ENCODE peak calls at places on chromosomes 16 and 17, in eight cellular contexts. P is ovary; O is fibroblast of the aortic adventitia; A is CD8-positive, alpha-beta T cell; I is fibroblast of pulmonary artery; Z is heart left ventricle; R is A549; B is lung. D is an unnamed sample.

GRCh38 chr17:2797632-2798031 is 1.4 kb downstream of the RAP1GAP2 start:
- DNase-seq in R (no peak), B (no peak), O (no peak), I (no peak), Z (no peak), A (no peak), P (no peak), D (no peak)

GRCh38 chr17:350706-351435 is 1.7 kb downstream of the RPH3AL start:
- DNase-seq in R (peak), P (peak), B (peak), I (peak), O (peak), A (no peak), Z (peak), D (no peak)

GRCh38 chr16:6189216-6189615 is 1091.6 kb upstream of the EEF2KMT start:
- DNase-seq in R (no peak), O (no peak), I (no peak), Z (no peak), P (no peak), B (no peak), A (no peak), D (no peak)

GRCh38 chr17:81517339-81518112 is 4.9 kb upstream of the ACTG1 start:
- DNase-seq in P (no peak), R (no peak), B (no peak), O (no peak), A (no peak), Z (no peak), I (no peak), D (no peak)

GRCh38 chr17:41167561-41167960 is 460 bp downstream of the KRTAP4-3 start:
- DNase-seq in Z (no peak), R (no peak), O (no peak), B (no peak), P (no peak), A (no peak), I (no peak), D (no peak)

GRCh38 chr17:73343168-73343634 is 31.4 kb upstream of the CDC42EP4 start:
- DNase-seq in O (peak), R (no peak), I (peak), A (no peak), P (peak), Z (peak), B (no peak), D (no peak)

GRCh38 chr17:17971431-17972125 is 622 bp downstream of the TOM1L2 start:
- DNase-seq in A (peak), I (no peak), Z (peak), R (peak), P (peak), O (peak), B (peak), D (no peak)

GRCh38 chr17:7045492-7046126 is 1.7 kb upstream of the SLC16A11 start:
- DNase-seq in I (peak), Z (no peak), P (no peak), R (peak), A (no peak), B (no peak), O (peak), D (no peak)

GRCh38 chr16:66266436-66267286 is 99.8 kb upstream of the CDH5 start:
- DNase-seq in Z (peak), R (no peak), B (peak), P (peak), A (no peak), O (peak), I (peak), D (no peak)

GRCh38 chr16:48558269-48558915 is 51.6 kb downstream of the N4BP1 start:
- DNase-seq in I (peak), B (no peak), R (no peak), P (no peak), Z (no peak), A (no peak), O (peak), D (peak)

GRCh38 chr16:70738083-70738977 is 52.5 kb upstream of the MTSS2 start:
- DNase-seq in Z (peak), R (peak), A (no peak), I (peak), O (peak), B (peak), P (no peak), D (no peak)

GRCh38 chr16:4918790-4919210 is 18.1 kb downstream of the PPL start:
- DNase-seq in A (no peak), I (no peak), O (no peak), R (no peak), Z (no peak), B (peak), P (no peak), D (no peak)

GRCh38 chr17:56779898-56780777 is 53.6 kb downstream of the C17orf67 start:
- DNase-seq in B (peak), R (peak), A (peak), P (peak), O (peak), I (peak), Z (peak), D (no peak)

GRCh38 chr17:58757162-58757613 is 1.5 kb downstream of the PPM1E start:
- DNase-seq in R (no peak), I (no peak), Z (no peak), A (no peak), P (no peak), O (no peak), B (no peak), D (no peak)

GRCh38 chr16:683396-684066 is 603 bp downstream of the JMJD8 start:
- DNase-seq in O (no peak), A (no peak), R (no peak), I (no peak), P (peak), B (no peak), Z (no peak), D (no peak)

GRCh38 chr16:57289391-57290257 is 5.2 kb upstream of the PLLP start:
- DNase-seq in Z (no peak), O (no peak), I (no peak), R (no peak), A (no peak), B (no peak), P (no peak), D (no peak)

GRCh38 chr16:81143921-81144471 is 47.8 kb upstream of the GCSH start:
- DNase-seq in P (no peak), Z (no peak), R (peak), A (no peak), O (no peak), B (no peak), I (no peak), D (no peak)

GRCh38 chr16:19505600-19506303 is 16.1 kb downstream of the GDE1 start:
- DNase-seq in P (no peak), I (peak), Z (no peak), O (peak), A (no peak), R (no peak), B (no peak), D (no peak)

GRCh38 chr17:77444653-77445029 is 303.9 kb downstream of the SEC14L1 start:
- DNase-seq in Z (peak), P (peak), I (peak), A (no peak), B (no peak), O (peak), R (no peak), D (no peak)

GRCh38 chr17:45160505-45161287 is 979 bp upstream of the HEXIM2 start:
- DNase-seq in R (peak), I (peak), Z (peak), A (peak), O (peak), P (peak), B (peak), D (no peak)
- TF ChIP-seq CTCF in R (peak), I (no peak), Z (no peak), A (peak), O (peak), P (no peak), B (no peak), D (peak)

DNA sequence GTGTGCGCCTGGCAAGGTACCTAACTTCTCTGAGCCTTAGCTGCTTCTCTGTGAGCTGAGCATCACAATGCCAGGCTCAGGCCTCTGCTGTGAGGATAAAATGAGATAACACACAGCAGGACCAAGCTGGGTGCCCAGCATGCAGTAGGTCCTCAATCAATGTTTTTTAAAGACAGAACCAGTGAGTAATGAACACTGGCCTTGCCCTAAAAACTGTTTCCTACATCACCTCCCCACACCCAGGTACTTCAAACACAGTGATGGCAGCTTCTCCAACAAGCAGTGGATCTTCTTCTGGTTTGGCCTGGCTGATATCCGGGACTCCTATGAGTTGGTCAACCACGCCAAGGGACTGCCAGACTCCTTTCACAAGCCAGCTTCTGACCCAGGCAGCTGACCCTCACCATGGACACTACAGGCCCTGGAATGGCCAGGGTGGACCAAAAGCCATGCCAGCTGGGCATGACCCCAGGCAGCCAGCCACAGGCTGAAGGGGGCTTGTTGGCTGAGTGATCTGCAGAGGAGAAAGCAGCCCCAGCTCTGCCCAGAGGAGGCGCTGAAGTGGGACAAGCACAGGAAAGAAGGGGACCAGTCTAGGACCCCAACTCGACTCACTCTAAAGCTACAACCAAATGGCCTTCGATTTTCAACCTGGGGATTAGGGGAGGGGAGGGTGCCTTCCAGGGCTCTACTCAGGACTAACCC is 3.9 kb downstream of the NAGS start:
- DNase-seq in A (no peak), P (no peak), R (no peak), Z (no peak), B (no peak), I (no peak), O (no peak), D (no peak)
- H3K4me3 ChIP-seq in A (peak), P (no peak), R (no peak), Z (no peak), B (no peak), I (peak), O (no peak), D (peak)

GRCh38 chr17:22217135-22217534 is 524.8 kb downstream of the KCNJ18 start:
- DNase-seq in O (no peak), B (no peak), R (no peak), A (no peak), P (no peak), Z (no peak), I (no peak), D (no peak)

GRCh38 chr17:22221344-22221743 is 529.0 kb downstream of the KCNJ18 start:
- DNase-seq in P (no peak), B (no peak), Z (no peak), R (no peak), O (no peak), A (no peak), I (no peak), D (no peak)
- TF ChIP-seq CTCF in P (no peak), B (no peak), Z (no peak), R (no peak), O (no peak), A (no peak), I (no peak), D (no peak)

DNA sequence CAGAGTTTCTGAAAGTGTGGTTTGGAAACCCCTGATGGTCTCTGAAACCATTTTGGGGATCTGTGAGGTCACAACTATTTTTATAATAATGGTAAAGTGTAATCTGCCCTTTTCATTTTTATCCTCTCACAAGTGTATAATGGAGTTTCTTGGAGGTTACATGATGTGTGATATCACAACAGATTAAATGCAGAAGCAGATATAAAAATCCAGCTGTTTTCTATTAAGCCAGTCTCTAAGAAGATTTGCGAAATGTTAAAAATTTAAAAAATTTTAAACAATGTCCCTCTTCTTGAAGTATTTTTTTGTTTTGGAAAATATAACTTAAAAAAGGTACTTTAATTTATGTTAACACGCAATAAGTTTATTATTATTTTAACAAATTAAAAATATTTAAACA is 48.7 kb downstream of the RPGRIP1L start:
- DNase-seq in B (no peak), A (no peak), I (no peak), P (no peak), Z (no peak), R (no peak), O (no peak), D (no peak)
- H3K4me3 ChIP-seq in B (no peak), A (no peak), I (no peak), P (no peak), Z (no peak), R (no peak), O (no peak), D (no peak)

GRCh38 chr16:47493358-47494337 is 32.5 kb downstream of the PHKB start:
- DNase-seq in R (no peak), Z (no peak), P (no peak), A (no peak), O (no peak), B (no peak), I (no peak), D (no peak)
- TF ChIP-seq CTCF in R (no peak), Z (no peak), P (no peak), A (no peak), O (no peak), B (no peak), I (no peak), D (no peak)

GRCh38 chr16:27326738-27327585 is 13.2 kb downstream of the IL4R start:
- DNase-seq in I (peak), R (peak), O (peak), A (no peak), B (peak), P (peak), Z (peak), D (peak)
- H3K4me3 ChIP-seq in I (no peak), R (no peak), O (no peak), A (peak), B (no peak), P (no peak), Z (no peak), D (no peak)